ENCODE peak calls at places on chromosome 17, in four cellular contexts. L is Peyer's patch, R is cardiac muscle cell, M is lung. U is an unnamed sample.
A peak's percentile ranks its signal among the peaks of the same experiment; 100 is the strongest.

GRCh38 chr17:10984163-10984562 is 146.3 kb upstream of the PIRT start:
- DNase-seq in L (no peak), R (no peak), M (no peak), U (no peak)

GRCh38 chr17:55969577-55969976 is 183.7 kb upstream of the ANKFN1 start:
- DNase-seq in L (no peak), R (no peak), M (no peak), U (no peak)

GRCh38 chr17:83170571-83171260 is 91.3 kb downstream of the METRNL start:
- DNase-seq in L (no peak), R (no peak), M (peak; percentile 24), U (no peak)

GRCh38 chr17:61381537-61381936 is 18.1 kb upstream of the TBX2 start:
- DNase-seq in L (peak; percentile 0), R (no peak), M (no peak), U (no peak)

GRCh38 chr17:37700881-37701280 is 44.0 kb downstream of the HNF1B start:
- DNase-seq in L (no peak), R (no peak), M (no peak), U (no peak)

GRCh38 chr17:65564793-65565192 is 3.3 kb upstream of the AXIN2 start:
- DNase-seq in L (no peak), R (peak; percentile 46), M (no peak), U (no peak)

GRCh38 chr17:82583720-82584234 is 64.2 kb downstream of the FOXK2 start:
- DNase-seq in L (no peak), R (peak; percentile 29), M (peak; percentile 78), U (no peak)

GRCh38 chr17:29069526-29070041 is 26.6 kb downstream of the PIPOX start:
- DNase-seq in L (no peak), R (no peak), M (no peak), U (peak; percentile 26)

GRCh38 chr17:35243459-35244204 is 760 bp downstream of the SLFN5 start:
- DNase-seq in L (peak; percentile 53), R (peak; percentile 38), M (peak; percentile 54), U (peak; percentile 46)

GRCh38 chr17:43856141-43856540 is 9.2 kb downstream of the CD300LG start:
- DNase-seq in L (no peak), R (no peak), M (no peak), U (no peak)

GRCh38 chr17:77328823-77329740 is 188.3 kb downstream of the SEC14L1 start:
- DNase-seq in L (no peak), R (no peak), M (peak; percentile 28), U (peak; percentile 46)

GRCh38 chr17:49365667-49366066 is 3.6 kb upstream of the ZNF652 start:
- DNase-seq in L (peak; percentile 20), R (peak; percentile 8), M (no peak), U (no peak)

GRCh38 chr17:19327039-19327776 is 35.3 kb downstream of the B9D1 start:
- DNase-seq in L (no peak), R (no peak), M (no peak), U (no peak)

GRCh38 chr17:45307290-45308015 is 9.4 kb downstream of the MAP3K14 start:
- DNase-seq in L (no peak), R (no peak), M (no peak), U (peak; percentile 58)

GRCh38 chr17:45306623-45307022 is 10.2 kb downstream of the MAP3K14 start:
- DNase-seq in L (no peak), R (no peak), M (no peak), U (no peak)

GRCh38 chr17:45308840-45309239 is 8.0 kb downstream of the MAP3K14 start:
- DNase-seq in L (no peak), R (no peak), M (no peak), U (no peak)

GRCh38 chr17:45309400-45309799 is 7.4 kb downstream of the MAP3K14 start:
- DNase-seq in L (no peak), R (no peak), M (no peak), U (peak; percentile 52)

GRCh38 chr17:45308016-45308365 is 8.8 kb downstream of the MAP3K14 start:
- DNase-seq in L (no peak), R (no peak), M (no peak), U (no peak)
- H3K4me1 ChIP-seq in L (peaks cover 67% of the 10 kb centered on the region), R (peaks cover 17% of the 10 kb centered on the region), M (peaks cover 53% of the 10 kb centered on the region), U (peaks cover 72% of the 10 kb centered on the region)

GRCh38 chr17:38904892-38905291 is 20.5 kb upstream of the LASP1NB start:
- DNase-seq in L (no peak), R (no peak), M (no peak), U (no peak)

GRCh38 chr17:38907930-38908675 is 17.3 kb upstream of the LASP1NB start:
- DNase-seq in L (peak; percentile 44), R (no peak), M (no peak), U (no peak)

GRCh38 chr17:38906429-38907172 is 18.8 kb upstream of the LASP1NB start:
- DNase-seq in L (no peak), R (no peak), M (no peak), U (no peak)

GRCh38 chr17:38903404-38903803 is 22.0 kb upstream of the LASP1NB start:
- DNase-seq in L (no peak), R (no peak), M (no peak), U (no peak)

DNA sequence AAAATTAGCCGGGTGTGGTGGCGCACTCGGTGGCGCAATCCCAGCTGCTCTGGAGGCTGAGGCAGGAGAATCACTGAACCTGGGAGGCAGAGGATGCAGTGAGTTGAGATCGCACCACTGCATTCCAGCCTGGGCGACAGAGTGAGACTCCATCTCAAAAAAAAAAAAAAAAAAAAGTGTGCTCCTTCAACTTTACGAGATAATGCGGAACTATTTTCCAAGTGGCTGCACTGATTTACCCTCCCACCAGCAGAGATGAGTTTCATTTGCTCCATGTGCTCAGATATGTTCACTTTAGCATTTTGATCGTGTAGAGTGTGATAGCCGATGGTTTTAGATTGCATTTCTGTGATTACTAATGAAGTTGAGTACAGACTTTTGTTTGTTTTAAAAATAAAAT is 20.0 kb upstream of the LASP1NB start:
- DNase-seq in L (no peak), R (no peak), M (no peak), U (no peak)
- H3K4me1 ChIP-seq in L (no peaks in the 10 kb centered on the region), R (peaks cover 17% of the 10 kb centered on the region), M (no peaks in the 10 kb centered on the region), U (peaks cover 6% of the 10 kb centered on the region)

GRCh38 chr17:307295-307691 is 45.3 kb downstream of the RPH3AL start:
- DNase-seq in L (no peak), R (no peak), M (no peak), U (peak; percentile 28)
- H3K4me1 ChIP-seq in L (no peaks in the 10 kb centered on the region), R (peaks cover 4% of the 10 kb centered on the region), M (no peaks in the 10 kb centered on the region), U (peaks cover 3% of the 10 kb centered on the region)

GRCh38 chr17:81314410-81315169 is 19.5 kb upstream of the SLC38A10 start:
- DNase-seq in L (no peak), R (no peak), M (no peak), U (no peak)
- H3K4me1 ChIP-seq in L (no peaks in the 10 kb centered on the region), R (peaks cover 37% of the 10 kb centered on the region), M (peaks cover 4% of the 10 kb centered on the region), U (peaks cover 19% of the 10 kb centered on the region)

GRCh38 chr17:8223356-8224063 is 13.1 kb upstream of the AURKB start:
- DNase-seq in L (no peak), R (peak; percentile 76), M (peak; percentile 68), U (peak; percentile 81)

GRCh38 chr17:8220783-8221662 is 10.6 kb upstream of the AURKB start:
- DNase-seq in L (peak; percentile 88), R (peak; percentile 86), M (peak; percentile 88), U (peak; percentile 86)

GRCh38 chr17:8221663-8222379 is 11.4 kb upstream of the AURKB start:
- DNase-seq in L (peak; percentile 79), R (peak; percentile 85), M (peak; percentile 88), U (peak; percentile 83)

GRCh38 chr17:8222380-8222629 is 11.9 kb upstream of the AURKB start:
- DNase-seq in L (no peak), R (no peak), M (no peak), U (no peak)

DNA sequence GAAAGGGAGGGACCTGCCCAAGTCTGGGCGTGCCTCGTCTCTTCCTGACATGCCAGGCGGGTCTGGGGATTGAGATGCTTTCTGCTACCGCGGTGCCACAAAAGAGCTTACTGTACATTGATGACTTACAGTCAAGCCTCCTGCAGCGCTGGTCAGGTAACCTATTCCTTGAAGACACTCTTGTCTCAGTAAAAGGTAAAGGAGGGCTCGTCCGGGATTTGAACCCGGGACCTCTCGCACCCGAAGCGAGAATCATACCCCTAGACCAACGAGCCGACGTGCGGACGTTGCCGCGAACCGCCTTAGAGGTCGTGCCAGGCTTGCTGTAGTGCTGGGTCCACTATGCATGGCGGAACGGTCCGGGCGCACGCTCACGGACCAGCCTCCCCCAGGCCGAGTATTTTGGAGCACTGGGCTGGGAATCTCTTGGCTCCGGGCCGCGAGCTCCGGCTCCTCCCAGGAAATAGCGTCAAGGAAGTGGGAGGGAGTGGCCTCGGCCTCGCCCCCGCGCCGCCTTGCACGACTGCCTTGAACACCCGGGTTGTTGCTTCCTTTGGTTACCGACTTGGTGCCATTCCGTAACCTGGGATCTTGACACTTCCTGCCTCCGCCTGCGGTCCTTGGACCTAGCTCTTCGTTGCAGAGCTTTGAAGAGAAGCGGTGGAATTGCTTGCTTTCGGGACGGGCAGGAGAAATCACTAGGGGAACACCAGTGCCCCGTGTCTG is 12.4 kb upstream of the AURKB start:
- DNase-seq in L (peak; percentile 94), R (peak; percentile 90), M (peak; percentile 94), U (peak; percentile 96)
- H3K4me1 ChIP-seq in L (peaks cover 5% of the 10 kb centered on the region), R (no peaks in the 10 kb centered on the region), M (peaks cover 4% of the 10 kb centered on the region), U (peaks cover 23% of the 10 kb centered on the region)

DNA sequence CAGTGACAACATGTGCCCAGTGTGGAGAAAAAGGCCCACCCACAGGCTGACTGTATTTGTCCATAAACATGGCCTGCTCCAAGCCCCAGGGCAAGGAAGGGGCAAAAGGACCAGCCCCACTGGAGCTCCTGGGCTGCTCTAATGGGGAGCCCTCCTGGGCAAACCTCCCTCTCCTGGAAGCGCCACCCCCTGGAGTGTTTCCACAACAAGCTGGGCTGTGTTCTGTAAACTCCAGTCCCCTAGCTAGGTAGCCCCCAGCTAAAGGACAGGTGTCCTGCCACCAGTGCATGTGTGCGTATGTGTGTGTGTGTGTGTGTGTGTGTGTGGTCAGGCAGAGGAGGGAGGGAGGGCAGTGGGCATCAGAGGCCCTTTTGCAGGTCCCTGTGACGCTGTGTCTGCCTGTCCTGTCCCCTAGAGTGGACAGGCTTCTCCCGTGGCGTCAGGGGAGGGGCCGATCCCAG is 11.3 kb upstream of the STAC2 start:
- DNase-seq in L (no peak), R (no peak), M (no peak), U (no peak)
- H3K4me1 ChIP-seq in L (no peaks in the 10 kb centered on the region), R (no peaks in the 10 kb centered on the region), M (no peaks in the 10 kb centered on the region), U (peaks cover 10% of the 10 kb centered on the region)

GRCh38 chr17:16817201-16817600 is 127.2 kb downstream of the CCDC144A start:
- DNase-seq in L (no peak), R (no peak), M (no peak), U (no peak)

GRCh38 chr17:16818821-16819683 is 129.0 kb downstream of the CCDC144A start:
- DNase-seq in L (no peak), R (no peak), M (no peak), U (no peak)

GRCh38 chr17:16820161-16820877 is 130.3 kb downstream of the CCDC144A start:
- DNase-seq in L (no peak), R (no peak), M (no peak), U (no peak)

GRCh38 chr17:16818340-16818739 is 128.3 kb downstream of the CCDC144A start:
- DNase-seq in L (no peak), R (no peak), M (no peak), U (no peak)

DNA sequence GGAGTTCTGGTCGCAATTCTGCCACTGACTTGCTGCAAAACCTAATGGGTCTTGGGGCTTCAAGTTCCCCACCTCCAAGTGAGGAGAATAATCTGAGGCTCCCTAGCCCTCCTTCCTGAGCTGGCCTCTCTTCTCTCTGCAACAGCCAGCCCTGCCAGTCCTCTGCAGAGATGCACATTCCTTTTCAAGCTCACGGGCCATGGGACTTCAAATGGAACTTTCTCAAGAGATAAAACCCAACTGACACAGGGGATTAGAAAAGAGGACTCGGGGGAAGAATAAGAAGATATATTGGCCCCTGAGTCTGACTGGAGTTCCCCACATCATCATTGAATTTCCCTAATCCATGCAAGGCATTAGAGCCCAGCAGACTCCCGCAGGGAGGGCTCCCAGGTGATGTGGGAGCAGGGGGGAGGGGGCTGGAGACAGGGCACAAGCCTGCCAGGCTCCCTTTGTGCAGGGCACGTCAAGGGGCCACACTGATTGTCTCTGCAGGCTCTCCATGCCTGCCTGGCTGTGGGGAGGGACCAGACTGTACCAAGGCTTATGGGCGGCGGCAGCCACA is 131.0 kb downstream of the CCDC144A start:
- DNase-seq in L (no peak), R (no peak), M (no peak), U (no peak)
- H3K4me1 ChIP-seq in L (no peaks in the 10 kb centered on the region), R (no peaks in the 10 kb centered on the region), M (peaks cover 7% of the 10 kb centered on the region), U (peaks cover 5% of the 10 kb centered on the region)

U was measured in mucosa of descending colon.